ENCODE peak calls at places on chromosome 10, in eight cellular contexts. One of them, this sample, is unnamed. For H3K4me1, the result is how much of the 10 kb centered on the place peaks cover.

GRCh38 chr10:34731885-34732701 is 83.0 kb downstream of the PARD3 start:
- DNase-seq in left ventricle myocardium inferior: no peak
- DNase-seq in thyroid gland: no peak
- DNase-seq in adrenal gland: no peak
- DNase-seq in PC-3: peak
- DNase-seq in SK-N-SH: no peak
- DNase-seq in CD8-positive, alpha-beta T cell: no peak
- DNase-seq in A549: no peak
- DNase-seq in this sample: no peak

GRCh38 chr10:122474145-122474739 is 12.9 kb downstream of the HTRA1 start:
- DNase-seq in left ventricle myocardium inferior: no peak
- DNase-seq in PC-3: no peak
- DNase-seq in adrenal gland: peak
- DNase-seq in A549: no peak
- DNase-seq in SK-N-SH: peak
- DNase-seq in CD8-positive, alpha-beta T cell: no peak
- DNase-seq in thyroid gland: no peak
- DNase-seq in this sample: no peak

GRCh38 chr10:46288601-46289206 is 1.9 kb downstream of the ANTXRL start:
- DNase-seq in adrenal gland: no peak
- DNase-seq in A549: no peak
- DNase-seq in thyroid gland: no peak
- DNase-seq in SK-N-SH: no peak
- DNase-seq in left ventricle myocardium inferior: no peak
- DNase-seq in CD8-positive, alpha-beta T cell: no peak
- DNase-seq in PC-3: no peak
- DNase-seq in this sample: no peak

GRCh38 chr10:51706225-51706624 is 6.8 kb upstream of the CSTF2T start:
- DNase-seq in adrenal gland: peak
- DNase-seq in A549: no peak
- DNase-seq in SK-N-SH: no peak
- DNase-seq in PC-3: peak
- DNase-seq in thyroid gland: peak
- DNase-seq in left ventricle myocardium inferior: peak
- DNase-seq in CD8-positive, alpha-beta T cell: no peak
- DNase-seq in this sample: no peak

GRCh38 chr10:97708976-97709745 is 4.4 kb upstream of the MARVELD1 start:
- DNase-seq in left ventricle myocardium inferior: peak
- DNase-seq in PC-3: peak
- DNase-seq in adrenal gland: peak
- DNase-seq in SK-N-SH: peak
- DNase-seq in A549: peak
- DNase-seq in CD8-positive, alpha-beta T cell: no peak
- DNase-seq in thyroid gland: peak
- DNase-seq in this sample: peak

GRCh38 chr10:114276066-114276465 is 37.0 kb downstream of the VWA2 start:
- DNase-seq in SK-N-SH: no peak
- DNase-seq in adrenal gland: no peak
- DNase-seq in left ventricle myocardium inferior: no peak
- DNase-seq in thyroid gland: no peak
- DNase-seq in CD8-positive, alpha-beta T cell: no peak
- DNase-seq in A549: no peak
- DNase-seq in PC-3: no peak
- DNase-seq in this sample: no peak

GRCh38 chr10:8460626-8461025 is 406.1 kb downstream of the GATA3 start:
- DNase-seq in CD8-positive, alpha-beta T cell: no peak
- DNase-seq in PC-3: no peak
- DNase-seq in A549: no peak
- DNase-seq in thyroid gland: no peak
- DNase-seq in left ventricle myocardium inferior: no peak
- DNase-seq in adrenal gland: no peak
- DNase-seq in SK-N-SH: no peak
- DNase-seq in this sample: no peak

GRCh38 chr10:99714446-99714845 is 17.5 kb downstream of the COX15 start:
- DNase-seq in A549: no peak
- DNase-seq in left ventricle myocardium inferior: no peak
- DNase-seq in PC-3: no peak
- DNase-seq in CD8-positive, alpha-beta T cell: no peak
- DNase-seq in thyroid gland: peak
- DNase-seq in adrenal gland: no peak
- DNase-seq in SK-N-SH: no peak
- DNase-seq in this sample: no peak

GRCh38 chr10:34557173-34557572 is 257.9 kb downstream of the PARD3 start:
- DNase-seq in PC-3: no peak
- DNase-seq in SK-N-SH: no peak
- DNase-seq in adrenal gland: no peak
- DNase-seq in CD8-positive, alpha-beta T cell: no peak
- DNase-seq in A549: no peak
- DNase-seq in left ventricle myocardium inferior: no peak
- DNase-seq in thyroid gland: no peak
- DNase-seq in this sample: no peak

GRCh38 chr10:71442859-71443570 is 46.3 kb downstream of the CDH23 start:
- DNase-seq in left ventricle myocardium inferior: no peak
- DNase-seq in SK-N-SH: no peak
- DNase-seq in CD8-positive, alpha-beta T cell: no peak
- DNase-seq in PC-3: no peak
- DNase-seq in adrenal gland: no peak
- DNase-seq in thyroid gland: no peak
- DNase-seq in A549: no peak
- DNase-seq in this sample: no peak

GRCh38 chr10:125340871-125341270 is 180.5 kb upstream of the CTBP2 start:
- DNase-seq in SK-N-SH: no peak
- DNase-seq in A549: no peak
- DNase-seq in thyroid gland: no peak
- DNase-seq in CD8-positive, alpha-beta T cell: no peak
- DNase-seq in PC-3: no peak
- DNase-seq in adrenal gland: no peak
- DNase-seq in left ventricle myocardium inferior: no peak
- DNase-seq in this sample: no peak

GRCh38 chr10:118042827-118043242 is 3.9 kb downstream of the RAB11FIP2 start:
- DNase-seq in CD8-positive, alpha-beta T cell: no peak
- DNase-seq in SK-N-SH: no peak
- DNase-seq in thyroid gland: no peak
- DNase-seq in PC-3: no peak
- DNase-seq in left ventricle myocardium inferior: no peak
- DNase-seq in adrenal gland: no peak
- DNase-seq in A549: no peak
- DNase-seq in this sample: no peak
- H3K4me1 ChIP-seq in CD8-positive, alpha-beta T cell: under half
- H3K4me1 ChIP-seq in SK-N-SH: under half
- H3K4me1 ChIP-seq in thyroid gland: half or more
- H3K4me1 ChIP-seq in PC-3: under half
- H3K4me1 ChIP-seq in left ventricle myocardium inferior: half or more
- H3K4me1 ChIP-seq in adrenal gland: under half
- H3K4me1 ChIP-seq in A549: under half
- H3K4me1 ChIP-seq in this sample: under half

GRCh38 chr10:48649349-48649944 is 35.2 kb upstream of the WDFY4 start:
- DNase-seq in left ventricle myocardium inferior: no peak
- DNase-seq in adrenal gland: peak
- DNase-seq in A549: no peak
- DNase-seq in PC-3: no peak
- DNase-seq in thyroid gland: no peak
- DNase-seq in SK-N-SH: no peak
- DNase-seq in CD8-positive, alpha-beta T cell: no peak
- DNase-seq in this sample: no peak
- TF ChIP-seq CTCF in left ventricle myocardium inferior: no peak
- TF ChIP-seq CTCF in adrenal gland: no peak
- TF ChIP-seq CTCF in A549: no peak
- TF ChIP-seq CTCF in PC-3: no peak
- TF ChIP-seq CTCF in thyroid gland: no peak
- TF ChIP-seq CTCF in SK-N-SH: no peak
- TF ChIP-seq CTCF in CD8-positive, alpha-beta T cell: no peak
- TF ChIP-seq CTCF in this sample: no peak

DNA sequence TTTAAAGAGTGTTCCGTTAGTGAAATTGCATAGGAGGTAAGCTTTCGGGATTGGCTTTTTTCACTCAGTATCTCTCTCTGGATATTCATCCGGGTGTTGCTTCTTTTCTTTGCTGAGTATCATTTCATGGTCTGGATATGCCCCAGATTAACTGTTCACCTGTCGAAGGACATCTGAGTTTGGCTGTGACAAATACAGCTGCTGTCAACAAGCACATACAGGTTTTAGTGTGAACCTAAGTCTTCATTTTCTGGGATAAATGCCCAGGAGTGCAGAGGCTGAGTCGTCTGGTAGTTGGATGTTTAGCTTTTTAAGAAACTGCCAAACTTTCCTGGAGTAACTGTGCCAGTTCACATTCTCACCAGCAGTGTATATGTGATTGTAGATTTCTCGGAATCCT is 5.6 kb downstream of the DOCK1 start:
- DNase-seq in SK-N-SH: no peak
- DNase-seq in adrenal gland: no peak
- DNase-seq in CD8-positive, alpha-beta T cell: no peak
- DNase-seq in left ventricle myocardium inferior: no peak
- DNase-seq in PC-3: no peak
- DNase-seq in thyroid gland: no peak
- DNase-seq in A549: no peak
- DNase-seq in this sample: peak
- H3K4me3 ChIP-seq in SK-N-SH: no peak
- H3K4me3 ChIP-seq in adrenal gland: no peak
- H3K4me3 ChIP-seq in CD8-positive, alpha-beta T cell: no peak
- H3K4me3 ChIP-seq in left ventricle myocardium inferior: no peak
- H3K4me3 ChIP-seq in PC-3: no peak
- H3K4me3 ChIP-seq in thyroid gland: no peak
- H3K4me3 ChIP-seq in A549: no peak
- H3K4me3 ChIP-seq in this sample: no peak

GRCh38 chr10:6124666-6125065 is 35.8 kb downstream of the RBM17 start:
- DNase-seq in CD8-positive, alpha-beta T cell: no peak
- DNase-seq in PC-3: no peak
- DNase-seq in SK-N-SH: no peak
- DNase-seq in left ventricle myocardium inferior: peak
- DNase-seq in A549: no peak
- DNase-seq in adrenal gland: peak
- DNase-seq in thyroid gland: peak
- DNase-seq in this sample: no peak

GRCh38 chr10:6130851-6131470 is 42.1 kb downstream of the RBM17 start:
- DNase-seq in SK-N-SH: peak
- DNase-seq in PC-3: no peak
- DNase-seq in CD8-positive, alpha-beta T cell: no peak
- DNase-seq in adrenal gland: no peak
- DNase-seq in left ventricle myocardium inferior: no peak
- DNase-seq in thyroid gland: no peak
- DNase-seq in A549: no peak
- DNase-seq in this sample: no peak

GRCh38 chr10:6128591-6129383 is 40.0 kb downstream of the RBM17 start:
- DNase-seq in PC-3: no peak
- DNase-seq in A549: no peak
- DNase-seq in CD8-positive, alpha-beta T cell: no peak
- DNase-seq in thyroid gland: no peak
- DNase-seq in left ventricle myocardium inferior: no peak
- DNase-seq in SK-N-SH: peak
- DNase-seq in adrenal gland: peak
- DNase-seq in this sample: no peak

GRCh38 chr10:6123467-6124042 is 34.7 kb downstream of the RBM17 start:
- DNase-seq in SK-N-SH: no peak
- DNase-seq in adrenal gland: no peak
- DNase-seq in thyroid gland: no peak
- DNase-seq in PC-3: no peak
- DNase-seq in A549: no peak
- DNase-seq in CD8-positive, alpha-beta T cell: no peak
- DNase-seq in left ventricle myocardium inferior: no peak
- DNase-seq in this sample: no peak

DNA sequence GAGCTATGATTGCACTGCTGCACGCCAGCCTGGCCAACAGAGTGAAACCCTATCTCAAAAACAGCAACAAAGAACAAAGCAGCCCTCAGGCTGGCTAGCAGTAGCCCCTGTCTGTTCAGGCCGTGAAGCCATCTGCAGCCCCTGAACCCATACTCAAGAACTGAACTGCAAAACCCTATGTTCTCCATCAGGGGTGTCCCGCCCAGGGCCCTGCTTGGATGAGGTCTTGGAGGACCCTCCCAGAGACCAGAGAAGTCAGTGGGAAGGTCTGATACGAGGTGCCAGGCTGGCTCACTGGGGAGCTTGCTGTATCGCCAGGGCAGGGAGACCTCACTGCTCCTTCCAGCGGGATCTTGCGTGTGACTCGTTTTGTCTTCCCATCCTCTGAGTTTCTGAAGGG is 39.3 kb downstream of the RBM17 start:
- DNase-seq in A549: no peak
- DNase-seq in CD8-positive, alpha-beta T cell: no peak
- DNase-seq in SK-N-SH: no peak
- DNase-seq in PC-3: no peak
- DNase-seq in left ventricle myocardium inferior: no peak
- DNase-seq in thyroid gland: no peak
- DNase-seq in adrenal gland: peak
- DNase-seq in this sample: no peak
- H3K4me1 ChIP-seq in A549: under half
- H3K4me1 ChIP-seq in CD8-positive, alpha-beta T cell: under half
- H3K4me1 ChIP-seq in SK-N-SH: under half
- H3K4me1 ChIP-seq in PC-3: under half
- H3K4me1 ChIP-seq in left ventricle myocardium inferior: under half
- H3K4me1 ChIP-seq in thyroid gland: under half
- H3K4me1 ChIP-seq in adrenal gland: under half
- H3K4me1 ChIP-seq in this sample: under half

DNA sequence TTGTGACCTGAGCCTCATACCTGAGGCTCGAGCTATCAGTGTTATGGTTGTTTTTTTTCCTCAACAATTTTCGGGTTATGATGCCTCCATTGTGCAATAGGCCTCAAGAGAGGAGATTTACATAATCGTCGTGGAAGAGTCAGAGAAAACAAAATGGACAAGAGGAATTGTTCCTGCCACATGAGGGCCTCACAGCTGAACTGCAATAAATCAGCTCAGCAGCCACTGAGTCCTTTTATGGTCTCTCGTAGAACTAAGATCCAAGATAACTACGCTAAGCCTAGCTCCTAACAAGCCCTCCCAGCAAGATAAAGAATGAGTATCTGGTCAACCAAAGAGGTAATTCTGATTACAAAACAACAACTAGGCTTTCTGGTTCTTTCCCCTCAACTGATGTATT is 336.8 kb downstream of the WDR11 start:
- DNase-seq in A549: no peak
- DNase-seq in adrenal gland: no peak
- DNase-seq in PC-3: no peak
- DNase-seq in left ventricle myocardium inferior: no peak
- DNase-seq in SK-N-SH: no peak
- DNase-seq in CD8-positive, alpha-beta T cell: no peak
- DNase-seq in thyroid gland: peak
- DNase-seq in this sample: peak
- TF ChIP-seq CTCF in A549: no peak
- TF ChIP-seq CTCF in adrenal gland: no peak
- TF ChIP-seq CTCF in PC-3: no peak
- TF ChIP-seq CTCF in left ventricle myocardium inferior: no peak
- TF ChIP-seq CTCF in SK-N-SH: no peak
- TF ChIP-seq CTCF in CD8-positive, alpha-beta T cell: no peak
- TF ChIP-seq CTCF in thyroid gland: no peak
- TF ChIP-seq CTCF in this sample: no peak

This sample was measured in prostate gland.